ENCODE peak calls at places on chromosomes 4 and X, in six cellular contexts. L is choroid plexus epithelial cell, B is fibroblast of lung, X is Peyer's patch, I is psoas muscle, E is mesothelial cell of epicardium. N is an unnamed sample.

GRCh38 chr4:113008726-113009125 is 40.7 kb upstream of the ANK2 start:
- DNase-seq in I (no peak), B (no peak), X (no peak), E (no peak), L (no peak), N (no peak)

GRCh38 chr4:99507762-99508161 is 3.1 kb upstream of the C4orf17 start:
- DNase-seq in E (no peak), X (no peak), I (no peak), B (no peak), L (peak), N (no peak)

GRCh38 chr4:8830611-8831200 is 40.9 kb downstream of the HMX1 start:
- DNase-seq in I (no peak), L (no peak), X (peak), B (no peak), E (no peak), N (peak)

GRCh38 chr4:185096032-185096653 is 46.9 kb upstream of the SLC25A4 start:
- DNase-seq in E (no peak), B (peak), I (no peak), L (peak), X (no peak), N (no peak)

GRCh38 chr4:76783836-76784235 is 114.1 kb downstream of the SOWAHB start:
- DNase-seq in E (no peak), B (peak), X (no peak), I (no peak), L (peak), N (no peak)

GRCh38 chr4:136025540-136025939 is 1506.8 kb downstream of the PCDH18 start:
- DNase-seq in I (no peak), X (no peak), L (no peak), B (no peak), E (no peak), N (no peak)

GRCh38 chr4:112381996-112382692 is 85.0 kb downstream of the ALPK1 start:
- DNase-seq in B (no peak), X (no peak), L (no peak), I (no peak), E (no peak), N (no peak)

GRCh38 chrX:147180886-147181285 is 366.3 kb upstream of the CXorf51A start:
- DNase-seq in X (no peak), L (no peak), I (no peak), B (no peak), E (no peak), N (no peak)

GRCh38 chr4:183797041-183797444 is 108.1 kb upstream of the STOX2 start:
- DNase-seq in X (no peak), L (no peak), B (no peak), I (no peak), E (peak), N (no peak)

GRCh38 chr4:83297548-83298260 is 13.1 kb upstream of the COQ2 start:
- DNase-seq in E (no peak), L (no peak), B (no peak), X (no peak), I (no peak), N (no peak)

GRCh38 chr4:3257691-3258482 is 8.9 kb downstream of the MSANTD1 start:
- DNase-seq in X (peak), I (peak), B (peak), E (no peak), L (peak), N (peak)

GRCh38 chr4:145557720-145558119 is 61.5 kb upstream of the MMAA start:
- DNase-seq in L (peak), I (peak), E (peak), X (peak), B (peak), N (no peak)

GRCh38 chr4:8737075-8737474 is 134.6 kb downstream of the HMX1 start:
- DNase-seq in B (no peak), L (no peak), E (no peak), X (no peak), I (no peak), N (no peak)

GRCh38 chrX:32443841-32444240 is 767.5 kb downstream of the DMD start:
- DNase-seq in E (no peak), B (no peak), L (no peak), I (no peak), X (no peak), N (no peak)

GRCh38 chr4:113141901-113142346 is 92.5 kb downstream of the ANK2 start:
- DNase-seq in X (no peak), I (no peak), L (peak), B (peak), E (no peak), N (no peak)

DNA sequence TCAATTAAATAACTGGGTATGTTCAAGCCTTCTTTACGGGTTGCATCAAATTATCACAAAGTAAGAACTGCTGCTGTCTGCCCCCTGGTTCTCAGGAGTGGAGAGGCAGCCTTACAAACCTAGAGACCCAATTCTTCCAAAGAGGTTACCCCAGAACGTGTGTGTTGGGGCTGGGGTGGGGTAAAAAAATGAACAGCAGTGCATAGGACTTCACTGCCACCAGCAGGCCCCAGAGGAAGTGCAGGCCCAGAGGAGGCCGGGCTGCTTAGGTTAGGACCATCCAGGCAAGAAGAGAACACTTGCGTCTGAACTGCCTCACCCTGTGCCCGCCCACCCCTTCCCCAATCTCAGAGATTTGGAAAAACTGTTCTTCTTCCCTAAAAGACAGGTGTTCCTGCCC is 1.5 kb upstream of the NWD2 start:
- DNase-seq in I (no peak), L (no peak), E (no peak), B (no peak), X (no peak), N (no peak)
- TF ChIP-seq CTCF in I (no peak), L (no peak), E (no peak), B (no peak), X (no peak), N (no peak)

GRCh38 chr4:153232768-153233167 is 28.5 kb downstream of the TRIM2 start:
- DNase-seq in E (no peak), I (no peak), B (no peak), L (no peak), X (no peak), N (no peak)
- TF ChIP-seq CTCF in E (no peak), I (no peak), B (peak), L (peak), X (no peak), N (peak)

DNA sequence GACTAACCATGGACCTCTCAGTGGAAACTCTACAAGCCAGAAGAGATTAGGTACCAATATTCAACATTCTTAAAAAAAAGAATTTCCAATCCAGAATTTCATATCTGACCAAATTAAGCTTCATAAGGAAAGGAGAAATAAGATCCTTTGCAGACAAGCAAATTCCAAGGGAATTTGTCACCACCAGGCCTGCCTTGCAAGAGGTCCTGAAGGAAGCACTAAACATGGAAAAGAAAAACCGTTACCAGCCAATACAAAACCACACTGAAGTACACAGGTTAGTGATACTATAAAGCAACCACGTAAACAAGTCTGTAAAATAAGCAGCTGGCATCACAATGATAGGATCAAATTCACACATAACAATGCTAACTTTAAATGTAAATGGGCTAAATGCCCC is 156.6 kb downstream of the FAM13A start:
- DNase-seq in I (no peak), E (no peak), B (peak), X (no peak), L (peak), N (no peak)
- TF ChIP-seq CTCF in I (no peak), E (no peak), B (no peak), X (no peak), L (no peak), N (no peak)

DNA sequence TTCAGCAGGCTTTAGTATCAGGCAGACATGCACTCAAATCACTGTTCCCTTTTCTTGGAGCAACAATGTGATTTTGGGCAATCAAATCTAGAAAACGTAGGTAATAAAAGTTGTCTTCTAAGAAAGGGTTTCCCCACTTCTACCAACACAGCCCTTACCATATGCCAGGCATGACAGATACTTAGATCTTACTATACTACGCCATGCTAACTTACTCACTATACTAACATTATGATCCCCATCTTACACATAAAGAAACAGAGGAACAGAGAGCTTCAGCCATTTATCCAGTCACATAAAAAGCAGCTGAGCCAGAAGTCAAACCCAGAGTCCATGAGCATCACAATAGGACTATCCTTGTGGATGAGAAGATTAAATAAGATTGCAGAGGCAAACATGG is 9.2 kb downstream of the TXK start:
- DNase-seq in B (no peak), E (no peak), X (no peak), L (no peak), I (no peak), N (no peak)
- TF ChIP-seq CTCF in B (no peak), E (no peak), X (no peak), L (no peak), I (no peak), N (no peak)

GRCh38 chr4:152936446-152937279 is 540 bp downstream of the FHDC1 start:
- DNase-seq in E (peak), B (no peak), L (peak), I (peak), X (peak), N (peak)

GRCh38 chr4:152937535-152938236 is 1.6 kb downstream of the FHDC1 start:
- DNase-seq in X (peak), B (peak), I (peak), E (peak), L (peak), N (no peak)

GRCh38 chr4:152935138-152935537 is 985 bp upstream of the FHDC1 start:
- DNase-seq in E (no peak), X (peak), L (no peak), B (no peak), I (no peak), N (no peak)

GRCh38 chr4:152937280-152937534 is 1.1 kb downstream of the FHDC1 start:
- DNase-seq in L (no peak), E (no peak), I (no peak), B (no peak), X (no peak), N (no peak)

DNA sequence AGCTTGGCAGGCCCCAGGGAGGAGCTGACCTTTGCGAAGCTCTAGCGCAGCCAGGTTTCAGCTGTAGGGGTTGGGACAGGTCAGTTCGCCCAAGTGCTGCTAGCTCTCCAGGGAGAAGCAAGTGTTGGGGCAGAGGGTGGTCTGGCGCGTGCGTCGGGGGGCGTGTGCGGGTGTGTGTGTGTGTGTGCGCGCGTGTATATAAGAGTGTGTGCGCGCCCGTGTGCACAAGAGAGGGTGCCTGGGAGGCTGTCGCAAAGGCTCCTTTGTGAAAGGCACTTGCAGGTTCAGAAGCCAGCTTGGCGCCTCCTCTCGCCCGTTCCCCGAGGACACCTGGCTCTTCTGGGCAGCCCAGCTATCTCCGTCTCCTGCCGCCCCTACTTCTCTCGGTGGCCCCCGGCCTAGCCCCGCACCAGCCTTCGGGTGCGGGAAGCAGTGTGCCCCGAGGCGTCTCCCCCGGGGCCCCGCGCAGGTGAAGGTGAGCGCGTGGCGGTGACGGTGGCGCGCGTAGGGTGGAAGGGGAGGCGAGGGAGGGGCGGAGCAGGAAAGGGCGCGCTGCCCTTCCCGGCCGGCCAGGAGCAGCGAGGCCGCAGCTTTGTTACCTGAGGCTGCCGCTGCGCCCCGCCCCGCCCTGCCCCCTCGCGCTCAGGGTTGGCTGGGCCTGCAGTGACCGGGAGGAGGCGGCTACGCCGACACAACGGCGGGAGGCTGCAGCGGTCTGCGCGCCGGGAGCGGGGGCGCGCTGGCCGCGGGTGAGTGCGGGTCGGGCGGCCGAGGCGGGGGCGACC is at the start of gene FHDC1:
- DNase-seq in I (peak), X (peak), L (no peak), B (no peak), E (peak), N (peak)
- TF ChIP-seq CTCF in I (no peak), X (peak), L (no peak), B (no peak), E (no peak), N (no peak)

DNA sequence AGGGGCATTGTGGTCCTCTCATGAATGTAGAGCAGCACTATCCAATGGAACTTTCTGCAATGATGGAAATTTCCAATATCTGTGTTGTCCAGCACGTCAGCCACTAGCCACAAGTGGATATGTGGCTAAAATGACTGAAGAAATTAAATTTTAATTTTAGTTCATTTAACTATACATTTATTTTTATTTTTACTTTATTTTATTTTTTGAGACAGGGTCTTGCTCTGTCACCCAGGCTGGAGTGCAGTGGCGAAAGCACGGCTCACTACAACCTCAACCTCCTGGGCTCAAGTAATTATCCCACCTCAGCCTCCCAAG is 13.3 kb upstream of the RBBP7 start:
- DNase-seq in B (no peak), X (no peak), E (no peak), I (no peak), L (no peak), N (no peak)
- TF ChIP-seq CTCF in B (no peak), X (no peak), E (no peak), I (no peak), L (no peak), N (no peak)

DNA sequence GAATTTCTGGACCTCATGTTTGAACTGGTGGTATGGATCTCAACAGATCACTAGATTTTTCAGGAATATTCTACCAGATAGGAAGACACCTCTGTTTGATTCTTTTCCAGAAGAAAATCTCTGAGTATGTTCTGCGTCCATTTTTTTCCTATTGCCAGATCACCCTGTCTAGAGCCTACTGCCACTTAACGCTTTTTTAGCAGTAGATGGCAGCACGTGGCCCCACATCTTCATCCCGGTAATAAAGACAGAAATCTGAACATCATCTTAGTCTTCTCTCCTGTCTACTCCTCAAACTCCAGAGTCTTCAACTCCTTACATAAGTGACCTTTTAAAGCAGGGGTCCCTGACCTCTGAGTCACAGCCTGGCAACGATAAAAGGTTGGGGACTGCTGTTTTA is 184.7 kb downstream of the TMA16 start:
- DNase-seq in X (no peak), B (peak), L (peak), I (no peak), E (no peak), N (no peak)
- TF ChIP-seq CTCF in X (no peak), B (peak), L (peak), I (no peak), E (no peak), N (peak)

GRCh38 chrX:41258281-41258680 is 75.7 kb upstream of the DDX3X start:
- DNase-seq in E (no peak), X (no peak), L (no peak), I (no peak), B (no peak), N (no peak)

GRCh38 chrX:41258871-41259270 is 75.1 kb upstream of the DDX3X start:
- DNase-seq in L (no peak), B (no peak), I (no peak), E (no peak), X (no peak), N (no peak)

DNA sequence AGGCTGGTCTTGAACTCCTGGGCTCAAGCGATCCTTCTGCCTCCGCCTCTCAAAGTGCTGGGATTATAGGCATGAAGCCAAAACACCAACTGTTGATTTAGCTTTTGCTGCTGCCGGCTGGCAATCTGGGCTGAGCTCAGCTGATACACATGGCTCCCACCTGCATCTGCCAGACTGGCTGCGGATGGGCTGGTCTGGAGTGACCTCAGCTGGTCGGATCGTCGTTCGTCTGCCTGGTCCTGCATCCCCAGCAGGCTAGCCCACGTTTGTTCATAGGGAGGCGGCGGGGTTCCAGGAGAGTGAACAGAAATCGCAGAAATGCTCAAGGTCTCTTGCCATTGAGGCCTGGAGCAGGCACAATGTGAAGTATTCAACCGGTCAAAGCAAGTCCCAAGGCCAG is 74.4 kb upstream of the DDX3X start:
- DNase-seq in L (no peak), B (no peak), I (no peak), X (no peak), E (no peak), N (no peak)
- TF ChIP-seq CTCF in L (no peak), B (no peak), I (no peak), X (no peak), E (no peak), N (no peak)

GRCh38 chr4:147511005-147511660 is 30.2 kb downstream of the EDNRA start:
- DNase-seq in I (no peak), E (no peak), X (no peak), B (no peak), L (no peak), N (no peak)

GRCh38 chr4:147516133-147516532 is 35.2 kb downstream of the EDNRA start:
- DNase-seq in B (no peak), I (no peak), E (no peak), L (no peak), X (no peak), N (no peak)

GRCh38 chr4:147513051-147513450 is 32.2 kb downstream of the EDNRA start:
- DNase-seq in X (no peak), B (no peak), L (no peak), E (no peak), I (no peak), N (no peak)

GRCh38 chr4:147515220-147515936 is 34.5 kb downstream of the EDNRA start:
- DNase-seq in L (no peak), X (no peak), I (no peak), E (no peak), B (no peak), N (no peak)

DNA sequence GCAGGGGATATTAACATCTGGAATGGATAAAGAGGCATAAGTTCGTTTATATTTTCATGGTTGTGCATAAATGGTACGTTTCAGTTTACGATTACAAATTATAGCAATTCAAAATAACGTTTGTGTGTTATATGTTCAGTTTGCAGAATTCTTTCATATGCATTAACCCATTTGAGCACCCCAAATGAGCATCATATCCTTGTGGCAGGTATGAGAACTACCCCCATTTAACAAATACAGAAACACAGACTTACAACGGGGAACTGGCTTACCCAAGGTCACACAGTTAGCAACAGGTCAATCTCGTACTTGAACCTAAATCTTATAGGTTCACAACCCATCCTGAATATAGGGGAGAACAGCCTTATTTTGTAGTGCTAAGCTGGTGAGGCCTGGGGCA is 33.1 kb downstream of the EDNRA start:
- DNase-seq in X (no peak), B (no peak), E (no peak), I (no peak), L (no peak), N (no peak)
- TF ChIP-seq CTCF in X (no peak), B (peak), E (peak), I (no peak), L (peak), N (peak)

GRCh38 chrX:38170556-38170955 is 50.1 kb downstream of the SRPX start:
- DNase-seq in B (no peak), E (no peak), L (no peak), I (no peak), X (no peak), N (no peak)

GRCh38 chrX:38172596-38172995 is 48.1 kb downstream of the SRPX start:
- DNase-seq in I (no peak), B (no peak), L (no peak), E (no peak), X (no peak), N (no peak)

GRCh38 chrX:38175140-38175539 is 45.5 kb downstream of the SRPX start:
- DNase-seq in X (no peak), B (no peak), E (peak), I (no peak), L (peak), N (no peak)
- TF ChIP-seq CTCF in X (peak), B (no peak), E (no peak), I (no peak), L (peak), N (peak)